ENCODE peak calls at places on chromosomes 6 and 20, in six cellular contexts. P is DND-41, B is PC-9, F is mesendoderm, O is mammary epithelial cell, M is HCT116. Q is an unnamed sample.

GRCh38 chr6:15960740-15961629 is 167.9 kb upstream of the MYLIP start:
- DNase-seq in B (no peak), M (no peak), F (peak; percentile 90), P (no peak), O (no peak), Q (no peak)

GRCh38 chr6:63759605-63760004 is 124.0 kb downstream of the PHF3 start:
- DNase-seq in M (no peak), P (no peak), O (no peak), B (no peak), F (no peak), Q (no peak)

GRCh38 chr20:52998268-52998667 is 26.1 kb downstream of the TSHZ2 start:
- DNase-seq in P (no peak), B (no peak), O (no peak), F (no peak), M (no peak), Q (no peak)

GRCh38 chr6:134373282-134373922 is 55.5 kb upstream of the SGK1 start:
- DNase-seq in O (peak; percentile 74), B (peak; percentile 39), M (no peak), P (no peak), F (no peak), Q (peak; percentile 90)

GRCh38 chr6:133546098-133546497 is 304.9 kb downstream of the EYA4 start:
- DNase-seq in M (no peak), F (no peak), O (no peak), B (no peak), P (no peak), Q (no peak)

GRCh38 chr6:33430991-33431879 is 11.4 kb downstream of the SYNGAP1 start:
- DNase-seq in F (peak; percentile 98), O (no peak), P (peak; percentile 77), B (no peak), M (no peak), Q (peak; percentile 53)

GRCh38 chr6:109861946-109862345 is 116.2 kb upstream of the GPR6 start:
- DNase-seq in M (no peak), O (no peak), P (no peak), B (no peak), F (no peak), Q (no peak)

GRCh38 chr20:36847009-36847709 is 28.8 kb upstream of the TLDC2 start:
- DNase-seq in P (no peak), B (peak; percentile 80), O (peak; percentile 80), F (peak; percentile 81), M (no peak), Q (no peak)

GRCh38 chr20:58056021-58056591 is 172.3 kb downstream of the ANKRD60 start:
- DNase-seq in M (no peak), P (no peak), B (no peak), O (no peak), F (no peak), Q (no peak)

GRCh38 chr6:14867807-14868206 is 378.1 kb upstream of the JARID2 start:
- DNase-seq in O (no peak), M (no peak), B (no peak), P (no peak), F (no peak), Q (no peak)

GRCh38 chr6:105588116-105588710 is 185.3 kb upstream of the PREP start:
- DNase-seq in P (peak; percentile 71), F (no peak), O (no peak), M (no peak), B (no peak), Q (no peak)

GRCh38 chr6:45681860-45682488 is 304.2 kb upstream of the SUPT3H start:
- DNase-seq in F (peak; percentile 49), P (peak; percentile 13), B (peak; percentile 40), O (peak; percentile 62), M (no peak), Q (no peak)

GRCh38 chr6:99341862-99342455 is 7.5 kb downstream of the FAXC start:
- DNase-seq in O (no peak), F (no peak), M (no peak), P (no peak), B (no peak), Q (no peak)

GRCh38 chr20:40442181-40442963 is 246.7 kb downstream of the MAFB start:
- DNase-seq in O (no peak), M (no peak), F (peak; percentile 65), P (no peak), B (no peak), Q (no peak)

GRCh38 chr6:14857501-14857900 is 388.4 kb upstream of the JARID2 start:
- DNase-seq in F (no peak), B (no peak), P (peak; percentile 12), M (no peak), O (no peak), Q (no peak)

GRCh38 chr6:105952762-105953700 is 133.1 kb upstream of the PRDM1 start:
- DNase-seq in B (no peak), M (no peak), F (peak; percentile 98), P (no peak), O (no peak), Q (no peak)

GRCh38 chr20:59019217-59019616 is at the start of gene TUBB1:
- DNase-seq in B (no peak), F (no peak), P (no peak), O (no peak), M (no peak), Q (no peak)

GRCh38 chr6:15894973-15895858 is 232.4 kb upstream of the DTNBP1 start:
- DNase-seq in F (no peak), O (no peak), B (no peak), M (no peak), P (no peak), Q (no peak)

GRCh38 chr20:23257848-23258746 is 92.5 kb upstream of the NXT1 start:
- DNase-seq in M (no peak), F (peak; percentile 54), P (no peak), B (no peak), O (peak; percentile 78), Q (peak; percentile 97)

GRCh38 chr6:53484409-53485280 is 60.3 kb downstream of the GCLC start:
- DNase-seq in F (peak; percentile 62), P (peak; percentile 71), O (peak; percentile 43), B (no peak), M (peak; percentile 55), Q (peak; percentile 84)

GRCh38 chr20:43957392-43957791 is 42.7 kb downstream of the TOX2 start:
- DNase-seq in P (no peak), O (no peak), B (peak; percentile 74), F (no peak), M (no peak), Q (no peak)

GRCh38 chr20:7790189-7790588 is 150.1 kb downstream of the HAO1 start:
- DNase-seq in B (no peak), O (peak; percentile 68), P (no peak), M (no peak), F (no peak), Q (no peak)

GRCh38 chr6:113190170-113190569 is 667.0 kb upstream of the MARCKS start:
- DNase-seq in B (no peak), P (no peak), M (peak; percentile 8), F (peak; percentile 28), O (no peak), Q (no peak)

GRCh38 chr6:158417760-158418098 is 105.5 kb downstream of the TULP4 start:
- DNase-seq in F (no peak), M (no peak), B (no peak), P (no peak), O (peak; percentile 71), Q (peak; percentile 71)

GRCh38 chr6:161951139-161951538 is 677.3 kb upstream of the AGPAT4 start:
- DNase-seq in M (no peak), P (no peak), O (no peak), B (no peak), F (peak; percentile 68), Q (no peak)

GRCh38 chr6:157227202-157228166 is 95.8 kb downstream of the TMEM242 start:
- DNase-seq in P (peak; percentile 23), F (peak; percentile 33), M (no peak), B (no peak), O (no peak), Q (peak; percentile 55)

GRCh38 chr6:125020385-125020784 is 58.1 kb downstream of the RNF217 start:
- DNase-seq in O (no peak), M (no peak), P (no peak), F (no peak), B (peak; percentile 12), Q (no peak)
- H3K4me2 ChIP-seq in O (no peak overlapping the region), M (no peak overlapping the region), P (no peak overlapping the region), F (no peak overlapping the region), B (no peak overlapping the region), Q (no peak overlapping the region)

GRCh38 chr6:25743868-25744267 is 10.7 kb upstream of the SLC17A4 start:
- DNase-seq in O (no peak), F (no peak), M (no peak), B (no peak), P (no peak), Q (no peak)
- H3K27ac ChIP-seq in O (no peak overlapping the region), F (no peak overlapping the region), M (no peak overlapping the region), B (no peak overlapping the region), P (no peak overlapping the region), Q (no peak overlapping the region)

DNA sequence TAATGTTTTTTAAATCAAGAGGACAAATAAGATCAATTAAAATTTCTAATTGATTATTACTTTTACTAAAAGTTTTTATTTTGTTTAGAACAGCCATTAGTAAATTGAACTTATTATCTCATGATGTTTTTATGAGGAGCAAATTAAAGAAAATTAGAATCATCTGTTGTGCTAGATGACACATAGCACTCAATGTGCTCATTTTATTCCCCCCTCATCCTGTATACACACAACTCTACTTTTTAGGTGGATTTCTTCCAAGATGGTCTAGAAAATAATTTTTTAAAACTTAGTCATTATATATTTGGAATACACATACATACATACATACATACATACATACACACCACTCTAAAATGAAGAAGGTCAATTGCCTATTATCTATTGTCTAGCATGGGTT is 29.3 kb upstream of the TSPYL1 start:
- DNase-seq in O (no peak), F (no peak), B (no peak), M (no peak), P (no peak), Q (no peak)
- H3K36me3 ChIP-seq in O (no peaks in the 10 kb centered on the region), F (no peaks in the 10 kb centered on the region), B (no peaks in the 10 kb centered on the region), M (no peaks in the 10 kb centered on the region), P (no peaks in the 10 kb centered on the region), Q (no peaks in the 10 kb centered on the region)

GRCh38 chr20:1945134-1945618 is 48.7 kb downstream of the PDYN start:
- DNase-seq in O (no peak), F (no peak), M (no peak), P (no peak), B (no peak), Q (no peak)

GRCh38 chr20:1947535-1947846 is 46.4 kb downstream of the PDYN start:
- DNase-seq in P (no peak), F (no peak), M (no peak), B (no peak), O (no peak), Q (no peak)

GRCh38 chr20:1945660-1946059 is 48.2 kb downstream of the PDYN start:
- DNase-seq in M (no peak), P (no peak), O (no peak), B (no peak), F (no peak), Q (no peak)

GRCh38 chr20:1946762-1947534 is 46.9 kb downstream of the PDYN start:
- DNase-seq in F (peak; percentile 92), B (no peak), M (no peak), O (no peak), P (no peak), Q (no peak)

DNA sequence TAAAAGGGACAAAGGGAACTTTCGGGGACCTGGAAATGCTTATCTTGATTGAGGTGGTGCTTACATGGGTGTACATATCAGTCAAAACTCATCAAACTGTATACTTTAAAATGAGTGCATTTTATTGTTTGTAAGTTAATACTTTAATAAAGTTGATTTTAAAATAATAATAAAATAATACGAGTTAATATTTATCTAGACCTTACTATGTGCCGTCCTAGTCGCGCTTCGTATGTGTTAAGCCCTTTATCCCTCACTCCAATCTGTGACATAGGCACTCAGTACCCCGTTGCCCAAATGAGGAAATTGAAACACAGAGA is 47.5 kb downstream of the PDYN start:
- DNase-seq in O (no peak), M (no peak), B (no peak), P (no peak), F (no peak), Q (no peak)
- H3K4me2 ChIP-seq in O (no peak overlapping the region), M (no peak overlapping the region), B (no peak overlapping the region), P (no peak overlapping the region), F (peak overlapping the region; percentile 48), Q (no peak overlapping the region)